ENCODE peak calls at places on chromosomes 1 and 21, in four cellular contexts. One of them, this sample, is unnamed.

GRCh38 chr1:36116906-36117305 is 8.1 kb downstream of the COL8A2 start:
- DNase-seq in K562: no peak
- DNase-seq in A549: no peak
- DNase-seq in WTC11: no peak
- DNase-seq in this sample: no peak

GRCh38 chr1:237386362-237387143 is 344.6 kb downstream of the RYR2 start:
- DNase-seq in WTC11: no peak
- DNase-seq in K562: peak
- DNase-seq in A549: peak
- DNase-seq in this sample: peak

GRCh38 chr1:3730556-3731247 is 21.5 kb upstream of the CCDC27 start:
- DNase-seq in K562: no peak
- DNase-seq in A549: no peak
- DNase-seq in WTC11: no peak
- DNase-seq in this sample: no peak

GRCh38 chr1:94805912-94806311 is 14.2 kb upstream of the SLC44A3 start:
- DNase-seq in K562: peak
- DNase-seq in A549: peak
- DNase-seq in WTC11: peak
- DNase-seq in this sample: peak

GRCh38 chr1:64019818-64020217 is 183.6 kb upstream of the UBE2U start:
- DNase-seq in K562: no peak
- DNase-seq in WTC11: no peak
- DNase-seq in A549: no peak
- DNase-seq in this sample: no peak

GRCh38 chr1:107622975-107623374 is 342.0 kb downstream of the VAV3 start:
- DNase-seq in K562: no peak
- DNase-seq in WTC11: no peak
- DNase-seq in A549: no peak
- DNase-seq in this sample: no peak

GRCh38 chr1:17370618-17371017 is 1.4 kb upstream of the PADI6 start:
- DNase-seq in K562: no peak
- DNase-seq in A549: peak
- DNase-seq in WTC11: no peak
- DNase-seq in this sample: peak

GRCh38 chr1:67816096-67816493 is 17.2 kb downstream of the GNG12 start:
- DNase-seq in A549: no peak
- DNase-seq in WTC11: no peak
- DNase-seq in K562: no peak
- DNase-seq in this sample: no peak

GRCh38 chr1:206814716-206815341 is 42.5 kb upstream of the IL10 start:
- DNase-seq in WTC11: no peak
- DNase-seq in A549: no peak
- DNase-seq in K562: no peak
- DNase-seq in this sample: no peak

GRCh38 chr1:101112051-101112770 is 86.6 kb upstream of the DPH5 start:
- DNase-seq in K562: no peak
- DNase-seq in A549: no peak
- DNase-seq in WTC11: no peak
- DNase-seq in this sample: no peak

GRCh38 chr1:91611498-91611917 is 110.9 kb downstream of the CDC7 start:
- DNase-seq in K562: no peak
- DNase-seq in A549: peak
- DNase-seq in WTC11: peak
- DNase-seq in this sample: no peak

GRCh38 chr1:154974808-154975408 is 427 bp downstream of the CKS1B start:
- DNase-seq in K562: peak
- DNase-seq in WTC11: peak
- DNase-seq in A549: peak
- DNase-seq in this sample: peak

GRCh38 chr1:154661110-154661509 is 53.1 kb upstream of the ADAR start:
- DNase-seq in WTC11: no peak
- DNase-seq in A549: no peak
- DNase-seq in K562: no peak
- DNase-seq in this sample: no peak

GRCh38 chr1:26993237-26994019 is at the start of gene TRNP1:
- DNase-seq in A549: peak
- DNase-seq in K562: peak
- DNase-seq in WTC11: peak
- DNase-seq in this sample: peak

GRCh38 chr1:219114014-219114413 is 59.7 kb upstream of the LYPLAL1 start:
- DNase-seq in K562: no peak
- DNase-seq in A549: no peak
- DNase-seq in WTC11: no peak
- DNase-seq in this sample: no peak

GRCh38 chr1:145978477-145978859 is 14.0 kb downstream of the POLR3GL start:
- DNase-seq in WTC11: no peak
- DNase-seq in K562: no peak
- DNase-seq in A549: no peak
- DNase-seq in this sample: no peak

GRCh38 chr21:44762221-44763049 is 39.2 kb downstream of the UBE2G2 start:
- DNase-seq in K562: no peak
- DNase-seq in A549: no peak
- DNase-seq in WTC11: no peak
- DNase-seq in this sample: no peak

GRCh38 chr1:1437904-1438376 is 2.5 kb downstream of the VWA1 start:
- DNase-seq in K562: peak
- DNase-seq in WTC11: no peak
- DNase-seq in A549: peak
- DNase-seq in this sample: peak

GRCh38 chr1:150472606-150473200 is 14.5 kb upstream of the TARS2 start:
- DNase-seq in A549: no peak
- DNase-seq in K562: no peak
- DNase-seq in WTC11: peak
- DNase-seq in this sample: no peak

GRCh38 chr1:99481391-99481996 is 164.4 kb upstream of the PALMD start:
- DNase-seq in K562: peak
- DNase-seq in WTC11: peak
- DNase-seq in A549: peak
- DNase-seq in this sample: peak

GRCh38 chr1:116067564-116067887 is 43.7 kb upstream of the MAB21L3 start:
- DNase-seq in WTC11: no peak
- DNase-seq in A549: no peak
- DNase-seq in K562: no peak
- DNase-seq in this sample: no peak

GRCh38 chr1:217105432-217105831 is 382.2 kb upstream of the ESRRG start:
- DNase-seq in K562: no peak
- DNase-seq in WTC11: no peak
- DNase-seq in A549: no peak
- DNase-seq in this sample: no peak

GRCh38 chr1:185699874-185700273 is 34.3 kb upstream of the HMCN1 start:
- DNase-seq in A549: no peak
- DNase-seq in WTC11: peak
- DNase-seq in K562: no peak
- DNase-seq in this sample: no peak

GRCh38 chr21:31609081-31609480 is 50.4 kb upstream of the SOD1 start:
- DNase-seq in WTC11: peak
- DNase-seq in A549: no peak
- DNase-seq in K562: no peak
- DNase-seq in this sample: no peak

GRCh38 chr1:77926561-77927357 is 38.3 kb downstream of the NEXN start:
- DNase-seq in A549: no peak
- DNase-seq in WTC11: no peak
- DNase-seq in K562: no peak
- DNase-seq in this sample: no peak

GRCh38 chr1:211632117-211632807 is 43.2 kb downstream of the NEK2 start:
- DNase-seq in WTC11: no peak
- DNase-seq in K562: no peak
- DNase-seq in A549: no peak
- DNase-seq in this sample: no peak

GRCh38 chr1:44284184-44284583 is 70.9 kb downstream of the ERI3 start:
- DNase-seq in K562: no peak
- DNase-seq in WTC11: no peak
- DNase-seq in A549: no peak
- DNase-seq in this sample: peak

GRCh38 chr1:2070016-2070415 is 19.8 kb downstream of the PRKCZ start:
- DNase-seq in A549: no peak
- DNase-seq in WTC11: no peak
- DNase-seq in K562: no peak
- DNase-seq in this sample: no peak

GRCh38 chr1:166843769-166844596 is 4.7 kb downstream of the POGK start:
- DNase-seq in WTC11: no peak
- DNase-seq in K562: no peak
- DNase-seq in A549: no peak
- DNase-seq in this sample: no peak

GRCh38 chr1:172870901-172871606 is 179.7 kb downstream of the TNFSF18 start:
- DNase-seq in K562: no peak
- DNase-seq in WTC11: no peak
- DNase-seq in A549: no peak
- DNase-seq in this sample: no peak

GRCh38 chr21:44994581-44995171 is 54.8 kb downstream of the SLX9 start:
- DNase-seq in WTC11: no peak
- DNase-seq in K562: no peak
- DNase-seq in A549: no peak
- DNase-seq in this sample: no peak

GRCh38 chr1:91397605-91398004 is 7.0 kb downstream of the HFM1 start:
- DNase-seq in A549: no peak
- DNase-seq in WTC11: no peak
- DNase-seq in K562: no peak
- DNase-seq in this sample: no peak

GRCh38 chr1:153430561-153430960 is 14.2 kb downstream of the S100A7A start:
- DNase-seq in WTC11: no peak
- DNase-seq in A549: no peak
- DNase-seq in K562: no peak
- DNase-seq in this sample: no peak

GRCh38 chr1:71804140-71804539 is 478.2 kb downstream of the NEGR1 start:
- DNase-seq in K562: no peak
- DNase-seq in WTC11: no peak
- DNase-seq in A549: no peak
- DNase-seq in this sample: no peak

GRCh38 chr1:165645654-165646366 is 14.8 kb downstream of the MGST3 start:
- DNase-seq in A549: peak
- DNase-seq in WTC11: no peak
- DNase-seq in K562: peak
- DNase-seq in this sample: peak
- TF ChIP-seq HMGXB4 in A549: no peak
- TF ChIP-seq HMGXB4 in WTC11: no peak
- TF ChIP-seq HMGXB4 in K562: no peak
- TF ChIP-seq HMGXB4 in this sample: no peak

GRCh38 chr1:37171651-37172050 is 137.3 kb upstream of the GRIK3 start:
- DNase-seq in A549: no peak
- DNase-seq in WTC11: no peak
- DNase-seq in K562: no peak
- DNase-seq in this sample: no peak
- TF ChIP-seq HMGXB4 in A549: no peak
- TF ChIP-seq HMGXB4 in WTC11: no peak
- TF ChIP-seq HMGXB4 in K562: no peak
- TF ChIP-seq HMGXB4 in this sample: no peak

DNA sequence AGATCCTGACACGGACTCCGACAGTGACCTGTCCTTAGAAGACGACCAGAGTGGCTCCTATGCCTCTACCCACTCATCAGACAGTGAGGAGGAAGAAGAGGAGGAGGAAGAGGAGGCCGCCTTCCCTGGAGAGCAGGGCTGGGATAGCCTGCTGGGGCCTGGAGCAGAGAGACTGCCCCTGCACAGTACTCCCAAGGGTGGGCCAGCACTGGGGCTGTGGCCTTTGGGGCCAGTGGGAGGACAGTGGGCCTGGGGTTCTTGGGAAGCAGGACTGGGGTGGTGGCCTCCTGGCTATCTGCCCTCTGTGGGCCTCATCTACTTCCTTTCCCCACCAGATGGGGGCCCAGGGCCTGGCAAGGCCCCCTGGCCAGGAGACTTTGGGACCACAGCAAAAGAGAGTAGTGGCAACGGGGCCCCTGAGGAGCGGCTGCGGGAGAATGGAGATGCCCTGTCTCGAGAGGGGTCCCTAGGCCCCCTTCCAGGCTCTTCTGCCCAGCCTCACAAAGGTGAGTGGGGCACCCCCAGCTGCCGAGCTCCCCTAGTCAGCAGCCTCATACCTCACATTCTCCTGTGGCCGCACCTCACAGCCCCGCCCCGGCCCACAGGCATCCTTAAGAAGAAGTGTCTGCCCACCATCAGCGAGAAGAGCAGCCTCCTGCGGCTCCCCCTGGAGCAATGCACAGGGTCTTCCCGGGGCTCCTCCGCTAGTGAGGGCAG is 10.0 kb downstream of the PSRC1 start:
- DNase-seq in WTC11: no peak
- DNase-seq in K562: no peak
- DNase-seq in A549: no peak
- DNase-seq in this sample: no peak
- TF ChIP-seq HMGXB4 in WTC11: no peak
- TF ChIP-seq HMGXB4 in K562: no peak
- TF ChIP-seq HMGXB4 in A549: no peak
- TF ChIP-seq HMGXB4 in this sample: no peak

DNA sequence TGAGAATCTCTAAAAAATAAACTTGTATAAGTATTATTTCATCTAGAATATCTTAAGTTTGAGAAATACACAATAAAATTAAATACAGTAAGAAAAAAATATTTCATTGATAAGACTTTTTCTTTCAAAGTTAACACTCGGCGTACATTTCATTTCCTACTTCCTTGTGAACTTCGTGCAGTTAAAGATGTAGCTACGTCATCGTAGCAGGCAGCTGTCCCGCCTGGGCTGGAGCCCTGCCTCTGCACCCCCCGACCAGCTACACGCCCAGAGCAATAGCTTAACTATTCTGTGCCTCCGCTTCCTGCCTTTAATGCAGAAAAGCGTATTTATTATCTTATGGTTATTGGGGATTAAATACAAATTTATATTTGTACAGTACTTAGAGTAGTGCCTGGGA is 53.5 kb downstream of the CLSTN1 start:
- DNase-seq in K562: no peak
- DNase-seq in WTC11: no peak
- DNase-seq in A549: no peak
- DNase-seq in this sample: no peak
- TF ChIP-seq HMGXB4 in K562: no peak
- TF ChIP-seq HMGXB4 in WTC11: no peak
- TF ChIP-seq HMGXB4 in A549: no peak
- TF ChIP-seq HMGXB4 in this sample: no peak

GRCh38 chr1:234900601-234901000 is 228.0 kb downstream of the TOMM20 start:
- DNase-seq in WTC11: no peak
- DNase-seq in A549: no peak
- DNase-seq in K562: no peak
- DNase-seq in this sample: no peak

GRCh38 chr1:234897365-234897699 is 231.3 kb downstream of the TOMM20 start:
- DNase-seq in K562: no peak
- DNase-seq in A549: no peak
- DNase-seq in WTC11: no peak
- DNase-seq in this sample: no peak

GRCh38 chr1:234898455-234899033 is 230.1 kb downstream of the TOMM20 start:
- DNase-seq in WTC11: no peak
- DNase-seq in A549: no peak
- DNase-seq in K562: no peak
- DNase-seq in this sample: no peak

GRCh38 chr1:234897754-234898454 is 230.7 kb downstream of the TOMM20 start:
- DNase-seq in WTC11: no peak
- DNase-seq in A549: no peak
- DNase-seq in K562: no peak
- DNase-seq in this sample: no peak

GRCh38 chr1:234899041-234899787 is 229.4 kb downstream of the TOMM20 start:
- DNase-seq in A549: no peak
- DNase-seq in K562: peak
- DNase-seq in WTC11: peak
- DNase-seq in this sample: peak
- TF ChIP-seq HMGXB4 in A549: no peak
- TF ChIP-seq HMGXB4 in K562: no peak
- TF ChIP-seq HMGXB4 in WTC11: no peak
- TF ChIP-seq HMGXB4 in this sample: no peak

GRCh38 chr1:8985915-8986813 is 40.1 kb downstream of the SLC2A7 start:
- DNase-seq in WTC11: no peak
- DNase-seq in A549: peak
- DNase-seq in K562: no peak
- DNase-seq in this sample: peak
- TF ChIP-seq HMGXB4 in WTC11: no peak
- TF ChIP-seq HMGXB4 in A549: no peak
- TF ChIP-seq HMGXB4 in K562: no peak
- TF ChIP-seq HMGXB4 in this sample: no peak

This sample was measured in HepG2.